ENCODE peak calls at places on chromosomes 6 and 20, in five cellular contexts. One of them, this sample, is unnamed.

GRCh38 chr6:25745836-25746235 is 8.7 kb upstream of the SLC17A4 start:
- DNase-seq in HCT116: no peak
- DNase-seq in HepG2: no peak
- DNase-seq in GM12878: no peak
- DNase-seq in H1: no peak
- DNase-seq in this sample: no peak

GRCh38 chr6:3259491-3259958 is 778 bp downstream of the PSMG4 start:
- DNase-seq in HepG2: peak
- DNase-seq in H1: no peak
- DNase-seq in HCT116: no peak
- DNase-seq in GM12878: no peak
- DNase-seq in this sample: peak

GRCh38 chr6:42791706-42792320 is 10.0 kb downstream of the BICRAL start:
- DNase-seq in H1: no peak
- DNase-seq in HCT116: no peak
- DNase-seq in HepG2: no peak
- DNase-seq in GM12878: no peak
- DNase-seq in this sample: no peak

GRCh38 chr20:21981607-21982344 is 276.3 kb downstream of the PAX1 start:
- DNase-seq in HepG2: peak
- DNase-seq in HCT116: no peak
- DNase-seq in GM12878: no peak
- DNase-seq in H1: no peak
- DNase-seq in this sample: no peak

GRCh38 chr6:17178754-17179153 is 76.9 kb downstream of the STMND1 start:
- DNase-seq in H1: no peak
- DNase-seq in HCT116: no peak
- DNase-seq in HepG2: no peak
- DNase-seq in GM12878: no peak
- DNase-seq in this sample: no peak

GRCh38 chr6:111076024-111076680 is 11.2 kb upstream of the SLC16A10 start:
- DNase-seq in HCT116: no peak
- DNase-seq in HepG2: no peak
- DNase-seq in H1: no peak
- DNase-seq in GM12878: no peak
- DNase-seq in this sample: no peak

GRCh38 chr6:109295766-109296156 is 86.5 kb downstream of the CD164 start:
- DNase-seq in HepG2: no peak
- DNase-seq in GM12878: no peak
- DNase-seq in HCT116: no peak
- DNase-seq in H1: no peak
- DNase-seq in this sample: no peak

GRCh38 chr6:3356056-3356823 is 97.5 kb downstream of the PSMG4 start:
- DNase-seq in H1: peak
- DNase-seq in HepG2: peak
- DNase-seq in GM12878: peak
- DNase-seq in HCT116: peak
- DNase-seq in this sample: peak

GRCh38 chr6:116444092-116444491 is 17.1 kb upstream of the CALHM6 start:
- DNase-seq in GM12878: no peak
- DNase-seq in HepG2: peak
- DNase-seq in H1: no peak
- DNase-seq in HCT116: peak
- DNase-seq in this sample: peak

GRCh38 chr6:108127826-108128225 is 38.0 kb upstream of the NR2E1 start:
- DNase-seq in HCT116: no peak
- DNase-seq in HepG2: peak
- DNase-seq in GM12878: no peak
- DNase-seq in H1: no peak
- DNase-seq in this sample: peak

GRCh38 chr20:52049001-52049731 is 142.4 kb downstream of the ZFP64 start:
- DNase-seq in HepG2: no peak
- DNase-seq in H1: peak
- DNase-seq in GM12878: no peak
- DNase-seq in HCT116: no peak
- DNase-seq in this sample: no peak

GRCh38 chr6:53664623-53665022 is 933 bp downstream of the KLHL31 start:
- DNase-seq in H1: no peak
- DNase-seq in GM12878: no peak
- DNase-seq in HepG2: no peak
- DNase-seq in HCT116: no peak
- DNase-seq in this sample: no peak

GRCh38 chr6:353642-354614 is 37.6 kb upstream of the IRF4 start:
- DNase-seq in H1: no peak
- DNase-seq in HepG2: no peak
- DNase-seq in GM12878: no peak
- DNase-seq in HCT116: no peak
- DNase-seq in this sample: no peak

GRCh38 chr6:138682722-138683521 is 90.6 kb upstream of the CCDC28A start:
- DNase-seq in HCT116: no peak
- DNase-seq in HepG2: no peak
- DNase-seq in GM12878: no peak
- DNase-seq in H1: no peak
- DNase-seq in this sample: no peak

GRCh38 chr6:44001318-44001868 is 125.9 kb downstream of the MRPL14 start:
- DNase-seq in H1: peak
- DNase-seq in HCT116: peak
- DNase-seq in HepG2: peak
- DNase-seq in GM12878: peak
- DNase-seq in this sample: peak

GRCh38 chr6:145250436-145250835 is 484.9 kb downstream of the EPM2A start:
- DNase-seq in GM12878: no peak
- DNase-seq in HCT116: no peak
- DNase-seq in HepG2: no peak
- DNase-seq in H1: no peak
- DNase-seq in this sample: no peak

GRCh38 chr6:127737768-127738167 is 160.8 kb downstream of the C6orf58 start:
- DNase-seq in HCT116: no peak
- DNase-seq in H1: no peak
- DNase-seq in GM12878: no peak
- DNase-seq in HepG2: no peak
- DNase-seq in this sample: no peak

GRCh38 chr6:127732927-127733326 is 156.0 kb downstream of the C6orf58 start:
- DNase-seq in HCT116: no peak
- DNase-seq in GM12878: no peak
- DNase-seq in HepG2: no peak
- DNase-seq in H1: no peak
- DNase-seq in this sample: no peak

GRCh38 chr6:127738423-127738822 is 161.4 kb downstream of the C6orf58 start:
- DNase-seq in HCT116: no peak
- DNase-seq in HepG2: peak
- DNase-seq in GM12878: no peak
- DNase-seq in H1: no peak
- DNase-seq in this sample: no peak

GRCh38 chr6:127737009-127737486 is 160.1 kb downstream of the C6orf58 start:
- DNase-seq in HCT116: peak
- DNase-seq in H1: no peak
- DNase-seq in HepG2: peak
- DNase-seq in GM12878: peak
- DNase-seq in this sample: peak
- TF ChIP-seq JUND in HCT116: no peak
- TF ChIP-seq JUND in H1: no peak
- TF ChIP-seq JUND in HepG2: no peak
- TF ChIP-seq JUND in GM12878: no peak
- TF ChIP-seq JUND in this sample: no peak

GRCh38 chr20:40687384-40688128 is 1.5 kb downstream of the MAFB start:
- DNase-seq in GM12878: no peak
- DNase-seq in HepG2: no peak
- DNase-seq in H1: peak
- DNase-seq in HCT116: no peak
- DNase-seq in this sample: peak
- TF ChIP-seq JUND in GM12878: no peak
- TF ChIP-seq JUND in HepG2: no peak
- TF ChIP-seq JUND in H1: no peak
- TF ChIP-seq JUND in HCT116: no peak
- TF ChIP-seq JUND in this sample: no peak

DNA sequence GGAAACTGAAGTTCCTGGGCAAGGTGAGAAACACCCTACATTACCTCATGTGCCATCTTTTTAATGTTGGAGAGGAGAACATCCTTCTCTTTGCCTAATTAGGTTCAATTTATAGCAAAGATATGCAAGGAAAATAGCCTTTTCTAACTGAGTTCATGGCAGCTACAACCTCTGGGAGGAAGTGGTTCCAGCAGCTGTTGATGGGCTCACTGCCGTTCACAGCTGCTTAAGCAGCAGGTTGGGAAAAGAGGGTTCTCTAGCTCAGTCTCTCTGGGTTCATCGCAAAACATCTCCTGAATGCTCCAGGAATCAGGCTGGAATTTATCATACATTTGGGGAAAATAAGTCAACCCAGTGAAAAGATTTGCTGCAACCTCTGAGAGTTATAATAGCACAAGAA is 115.2 kb downstream of the UNC5CL start:
- DNase-seq in GM12878: no peak
- DNase-seq in H1: no peak
- DNase-seq in HCT116: no peak
- DNase-seq in HepG2: no peak
- DNase-seq in this sample: no peak
- TF ChIP-seq JUND in GM12878: no peak
- TF ChIP-seq JUND in H1: no peak
- TF ChIP-seq JUND in HCT116: no peak
- TF ChIP-seq JUND in HepG2: no peak
- TF ChIP-seq JUND in this sample: no peak

GRCh38 chr20:4774209-4774608 is 52.5 kb downstream of the PRND start:
- DNase-seq in HCT116: no peak
- DNase-seq in GM12878: no peak
- DNase-seq in H1: no peak
- DNase-seq in HepG2: no peak
- DNase-seq in this sample: no peak
- TF ChIP-seq JUND in HCT116: no peak
- TF ChIP-seq JUND in GM12878: no peak
- TF ChIP-seq JUND in H1: no peak
- TF ChIP-seq JUND in HepG2: no peak
- TF ChIP-seq JUND in this sample: no peak

GRCh38 chr20:38894091-38894847 is 31.9 kb upstream of the FAM83D start:
- DNase-seq in HepG2: no peak
- DNase-seq in GM12878: no peak
- DNase-seq in H1: no peak
- DNase-seq in HCT116: no peak
- DNase-seq in this sample: no peak

GRCh38 chr20:38893056-38893455 is 33.2 kb upstream of the FAM83D start:
- DNase-seq in GM12878: peak
- DNase-seq in HepG2: no peak
- DNase-seq in H1: no peak
- DNase-seq in HCT116: no peak
- DNase-seq in this sample: no peak

GRCh38 chr20:38892091-38892981 is 33.9 kb upstream of the FAM83D start:
- DNase-seq in GM12878: peak
- DNase-seq in HCT116: no peak
- DNase-seq in H1: no peak
- DNase-seq in HepG2: no peak
- DNase-seq in this sample: no peak

GRCh38 chr20:38895098-38895949 is 30.9 kb upstream of the FAM83D start:
- DNase-seq in H1: no peak
- DNase-seq in HCT116: no peak
- DNase-seq in HepG2: no peak
- DNase-seq in GM12878: no peak
- DNase-seq in this sample: no peak

DNA sequence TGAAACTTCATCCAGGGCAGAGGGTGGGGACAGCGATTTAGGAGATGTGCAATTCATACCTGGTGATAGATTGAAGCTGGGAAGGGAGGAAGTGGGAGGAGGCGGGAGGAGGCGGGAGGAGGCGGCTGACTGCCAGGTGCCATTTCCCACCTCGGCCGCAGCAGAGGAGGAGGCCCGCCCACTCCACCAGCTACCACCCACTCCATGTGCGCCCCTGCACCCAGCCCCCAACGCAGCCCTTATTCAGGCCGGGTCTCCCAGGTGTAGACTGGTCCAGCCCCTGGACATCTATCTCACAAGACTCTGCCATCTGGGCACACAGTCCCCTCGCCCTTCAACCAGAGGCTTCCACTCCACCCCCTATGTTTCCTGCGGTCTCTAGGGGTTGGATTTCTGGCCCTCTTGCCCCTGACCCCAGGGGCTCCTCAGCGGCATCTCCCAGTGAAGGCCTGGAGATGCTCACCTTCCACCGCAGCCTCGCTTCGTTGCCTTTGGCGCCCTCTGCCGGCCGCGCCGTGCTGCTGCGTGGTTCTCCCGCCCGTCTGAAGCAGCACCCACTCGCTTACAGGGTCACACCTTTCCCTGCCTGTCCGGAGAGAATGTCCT is 32.6 kb upstream of the FAM83D start:
- DNase-seq in GM12878: peak
- DNase-seq in HepG2: peak
- DNase-seq in H1: peak
- DNase-seq in HCT116: peak
- DNase-seq in this sample: peak
- TF ChIP-seq JUND in GM12878: no peak
- TF ChIP-seq JUND in HepG2: no peak
- TF ChIP-seq JUND in H1: no peak
- TF ChIP-seq JUND in HCT116: no peak
- TF ChIP-seq JUND in this sample: no peak

GRCh38 chr20:10034717-10035571 is at the start of gene ANKEF1:
- DNase-seq in HepG2: peak
- DNase-seq in HCT116: peak
- DNase-seq in GM12878: no peak
- DNase-seq in H1: peak
- DNase-seq in this sample: peak
- TF ChIP-seq JUND in HepG2: no peak
- TF ChIP-seq JUND in HCT116: no peak
- TF ChIP-seq JUND in GM12878: no peak
- TF ChIP-seq JUND in H1: no peak
- TF ChIP-seq JUND in this sample: peak

DNA sequence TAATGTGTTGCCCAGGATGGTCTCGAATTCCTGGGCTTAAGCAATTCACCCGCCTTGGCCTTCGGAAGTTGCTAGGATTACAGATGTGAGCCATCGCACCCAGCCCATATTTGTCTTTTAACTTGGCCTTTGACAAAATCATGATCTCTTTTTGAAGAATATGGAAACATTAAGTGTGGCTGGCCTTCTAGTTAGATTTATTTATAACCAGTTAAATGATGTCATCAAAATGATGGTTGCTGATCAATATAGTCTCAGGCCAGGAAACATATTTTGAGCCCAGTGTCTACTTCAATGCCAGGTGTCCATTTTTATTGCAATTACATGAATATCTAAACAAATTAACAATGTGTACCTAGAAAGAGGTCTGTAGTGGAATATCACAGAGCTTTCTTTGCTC is 69.4 kb downstream of the TMEM200A start:
- DNase-seq in GM12878: no peak
- DNase-seq in H1: no peak
- DNase-seq in HepG2: no peak
- DNase-seq in HCT116: no peak
- DNase-seq in this sample: no peak
- TF ChIP-seq JUND in GM12878: no peak
- TF ChIP-seq JUND in H1: no peak
- TF ChIP-seq JUND in HepG2: no peak
- TF ChIP-seq JUND in HCT116: no peak
- TF ChIP-seq JUND in this sample: no peak

This sample was measured in T47D.